ENCODE peak calls at places on chromosomes 3 and 15, in six cellular contexts. I is choroid plexus epithelial cell, B is stomach, P is HFF-Myc, E is Calu3, T is tibial nerve. K is an unnamed sample.

GRCh38 chr15:67409175-67409574 is 111.8 kb upstream of the C15orf61 start:
- DNase-seq in T (no peak), B (no peak), E (no peak), I (peak), P (no peak), K (no peak)

GRCh38 chr15:49415638-49416037 is 7.4 kb upstream of the FGF7 start:
- DNase-seq in P (peak), I (peak), E (no peak), T (no peak), B (no peak), K (no peak)

GRCh38 chr3:101292027-101292426 is 28.3 kb downstream of the IMPG2 start:
- DNase-seq in T (no peak), P (no peak), E (no peak), B (no peak), I (peak), K (no peak)

GRCh38 chr15:101047301-101047781 is 128.2 kb downstream of the LRRK1 start:
- DNase-seq in T (no peak), B (peak), E (no peak), I (peak), P (no peak), K (no peak)

GRCh38 chr3:138862531-138862923 is 27.8 kb upstream of the PIK3CB start:
- DNase-seq in E (peak), T (no peak), I (peak), P (no peak), B (peak), K (no peak)

GRCh38 chr3:146834917-146835316 is 229.8 kb upstream of the PLSCR5 start:
- DNase-seq in I (peak), P (no peak), T (no peak), E (no peak), B (no peak), K (no peak)

GRCh38 chr15:85757073-85757938 is 37.4 kb downstream of the KLHL25 start:
- DNase-seq in T (peak), B (no peak), I (no peak), E (no peak), P (no peak), K (no peak)

GRCh38 chr15:74322558-74323180 is 44.8 kb downstream of the CYP11A1 start:
- DNase-seq in P (no peak), E (peak), T (peak), B (peak), I (peak), K (peak)

GRCh38 chr3:30658328-30659052 is 52.1 kb downstream of the TGFBR2 start:
- DNase-seq in B (no peak), E (no peak), I (peak), P (peak), T (no peak), K (no peak)

GRCh38 chr15:45364271-45364670 is 14.1 kb downstream of the GATM start:
- DNase-seq in P (no peak), T (no peak), I (no peak), B (no peak), E (no peak), K (no peak)

GRCh38 chr15:28945626-28946215 is 59.9 kb downstream of the APBA2 start:
- DNase-seq in I (no peak), E (no peak), B (peak), P (no peak), T (no peak), K (no peak)

GRCh38 chr3:4670352-4670751 is 177.2 kb downstream of the ITPR1 start:
- DNase-seq in P (no peak), T (no peak), B (no peak), I (peak), E (no peak), K (no peak)

GRCh38 chr3:126355777-126356372 is 1.3 kb downstream of the KLF15 start:
- DNase-seq in I (peak), B (peak), E (peak), P (peak), T (peak), K (peak)

GRCh38 chr3:106728315-106728821 is 648.9 kb upstream of the CCDC54 start:
- DNase-seq in P (peak), E (peak), B (no peak), T (no peak), I (peak), K (no peak)

GRCh38 chr15:33492434-33493052 is 181.8 kb downstream of the RYR3 start:
- DNase-seq in P (no peak), T (no peak), I (no peak), B (no peak), E (no peak), K (no peak)

GRCh38 chr3:183253364-183253960 is 409 bp downstream of the B3GNT5 start:
- DNase-seq in I (peak), T (peak), P (no peak), B (peak), E (peak), K (peak)

GRCh38 chr3:146334151-146334550 is 83.2 kb upstream of the PLSCR4 start:
- DNase-seq in I (peak), E (peak), T (no peak), B (no peak), P (no peak), K (no peak)

GRCh38 chr15:71651750-71652186 is 158.6 kb upstream of the NR2E3 start:
- DNase-seq in E (peak), P (peak), B (peak), T (no peak), I (peak), K (peak)

GRCh38 chr3:71962561-71963240 is 177.8 kb upstream of the PROK2 start:
- DNase-seq in P (no peak), E (no peak), I (no peak), T (no peak), B (no peak), K (no peak)

GRCh38 chr3:139309880-139310279 is 33.9 kb upstream of the MRPS22 start:
- DNase-seq in P (peak), B (no peak), I (peak), E (no peak), T (no peak), K (no peak)

GRCh38 chr3:1828519-1828918 is 270.1 kb upstream of the CNTN4 start:
- DNase-seq in P (no peak), B (no peak), T (no peak), E (no peak), I (no peak), K (no peak)

GRCh38 chr3:171132873-171133272 is 106.4 kb upstream of the SLC2A2 start:
- DNase-seq in T (no peak), I (peak), P (peak), E (no peak), B (no peak), K (no peak)

GRCh38 chr15:63982381-63982854 is 63.9 kb downstream of the DAPK2 start:
- DNase-seq in T (no peak), I (no peak), B (no peak), E (no peak), P (no peak), K (no peak)

GRCh38 chr3:181622365-181622764 is 89.4 kb upstream of the SOX2 start:
- DNase-seq in B (no peak), I (no peak), E (no peak), T (no peak), P (no peak), K (no peak)

GRCh38 chr3:4780545-4780957 is 198.7 kb upstream of the BHLHE40 start:
- DNase-seq in E (no peak), P (no peak), I (no peak), B (no peak), T (no peak), K (no peak)

GRCh38 chr15:42723068-42723467 is 13.9 kb downstream of the CDAN1 start:
- DNase-seq in I (peak), T (no peak), E (no peak), P (no peak), B (no peak), K (no peak)
- TF ChIP-seq CTCF in I (no peak), T (no peak), E (no peak), P (peak), B (no peak), K (peak)

DNA sequence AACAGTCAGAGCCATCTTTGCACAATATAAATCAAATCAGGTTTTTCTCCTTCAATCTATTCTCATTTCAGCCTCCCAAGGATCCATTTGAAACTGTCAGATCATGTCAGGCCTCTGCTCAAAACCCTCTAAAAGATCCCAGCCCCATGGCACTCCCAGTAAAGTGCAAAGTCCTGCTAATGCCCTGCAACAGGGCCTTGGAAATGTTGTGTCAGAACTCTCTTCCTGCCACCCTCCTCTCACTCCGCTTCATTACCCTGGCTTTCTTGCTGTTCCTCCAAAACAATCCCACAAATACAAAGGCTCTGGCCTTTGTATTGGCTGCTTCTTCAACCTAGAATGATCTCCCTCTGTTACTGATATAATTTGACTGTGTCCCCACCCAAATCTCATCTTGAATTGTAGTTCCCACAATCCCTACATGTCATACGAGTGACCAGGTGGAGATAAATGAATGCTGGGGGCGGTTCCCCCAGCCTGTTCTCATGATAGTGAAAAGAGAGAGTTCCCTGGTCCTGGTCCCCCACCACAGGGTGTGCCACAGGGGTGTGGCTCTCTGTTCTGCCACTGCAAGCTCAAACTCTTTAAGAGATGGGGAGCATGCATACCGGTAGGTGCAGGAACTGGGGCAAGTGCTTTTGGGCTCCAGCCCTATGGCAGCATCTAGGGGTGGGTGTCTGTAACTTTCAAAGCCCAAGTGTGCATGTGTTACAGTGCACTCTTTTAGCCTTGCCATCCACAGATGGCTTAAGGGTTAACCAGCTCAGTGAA is 22.9 kb upstream of the TRA2B start:
- DNase-seq in T (no peak), B (no peak), E (no peak), I (no peak), P (no peak), K (no peak)
- TF ChIP-seq CTCF in T (no peak), B (no peak), E (no peak), I (no peak), P (no peak), K (no peak)

GRCh38 chr3:150961949-150962348 is 10.6 kb downstream of the CLRN1 start:
- DNase-seq in E (no peak), I (no peak), T (no peak), B (no peak), P (no peak), K (no peak)

GRCh38 chr3:150965436-150965835 is 7.1 kb downstream of the CLRN1 start:
- DNase-seq in E (no peak), B (no peak), P (no peak), I (no peak), T (no peak), K (no peak)

GRCh38 chr3:150958694-150959093 is 13.8 kb downstream of the CLRN1 start:
- DNase-seq in B (no peak), T (no peak), P (no peak), I (no peak), E (no peak), K (no peak)

GRCh38 chr3:150956376-150956775 is 16.2 kb downstream of the CLRN1 start:
- DNase-seq in I (peak), T (no peak), B (no peak), P (no peak), E (no peak), K (no peak)

DNA sequence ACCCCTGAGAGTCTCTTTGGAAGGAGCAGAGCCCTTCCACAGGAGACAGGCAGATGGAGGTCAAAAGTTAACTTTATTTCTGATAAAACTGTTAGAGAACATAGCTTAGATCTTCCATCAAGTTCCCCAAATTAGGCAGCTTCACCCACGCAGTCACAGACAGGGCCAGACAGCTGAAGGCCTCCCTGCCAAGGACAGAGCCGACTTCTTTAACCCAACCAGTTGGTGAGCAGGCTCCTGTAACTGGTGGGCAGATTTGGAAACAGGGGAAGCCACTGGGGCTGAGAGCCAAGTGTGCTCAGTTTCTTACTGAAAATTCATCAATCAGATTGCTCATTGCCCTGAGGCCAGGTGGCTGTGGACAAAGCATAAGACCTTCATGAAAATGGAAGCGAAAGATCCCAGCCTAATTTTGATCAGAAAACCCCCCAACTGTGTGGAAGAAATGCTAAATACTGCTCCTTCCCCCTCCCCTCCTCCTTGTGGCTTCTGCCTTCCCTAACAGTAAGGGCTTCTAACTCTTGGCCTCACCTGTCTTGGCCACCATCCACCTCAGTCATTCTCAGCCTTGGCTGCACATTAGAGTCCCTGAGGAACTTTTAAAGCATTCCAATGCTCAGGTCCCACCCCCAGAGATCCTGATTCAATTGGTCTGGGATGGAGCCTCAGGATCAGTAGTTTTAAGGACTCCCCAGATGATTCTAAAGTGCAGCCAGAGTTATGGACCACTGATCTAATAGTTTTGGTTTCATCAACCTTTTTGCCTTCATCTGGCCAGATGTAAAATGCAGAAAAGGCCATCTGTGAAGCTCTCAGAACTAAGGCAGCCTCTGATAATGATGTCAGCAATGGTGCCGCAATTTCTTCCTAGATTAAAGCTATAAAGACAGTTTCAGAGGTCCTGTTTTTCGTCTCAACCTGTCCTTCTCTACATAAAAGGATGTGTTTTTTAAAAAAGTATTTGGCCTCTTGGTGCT is 11.5 kb downstream of the CLRN1 start:
- DNase-seq in T (no peak), I (no peak), P (no peak), B (no peak), E (no peak), K (no peak)
- TF ChIP-seq CTCF in T (no peak), I (no peak), P (no peak), B (no peak), E (no peak), K (no peak)

DNA sequence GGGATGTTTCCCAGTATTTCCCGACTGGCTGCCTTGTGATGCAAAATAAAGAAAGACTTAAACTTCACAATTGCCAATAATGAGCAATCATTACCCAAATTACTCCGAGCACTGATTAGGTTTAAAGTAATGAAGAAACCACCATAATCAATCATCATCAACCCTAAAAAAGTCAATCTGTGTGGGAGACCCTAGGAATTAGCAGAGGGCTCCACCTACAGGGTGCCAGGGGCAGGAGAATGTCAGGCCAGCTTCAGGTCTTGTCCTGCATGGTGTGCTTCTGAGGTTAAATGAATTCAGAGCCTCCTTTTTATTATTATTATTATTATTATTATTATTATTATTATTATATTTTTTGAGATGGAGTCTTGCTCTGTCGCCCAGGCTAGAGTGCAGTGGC is 478.0 kb upstream of the ARRDC4 start:
- DNase-seq in I (no peak), E (peak), B (no peak), T (no peak), P (no peak), K (no peak)
- TF ChIP-seq CTCF in I (no peak), E (no peak), B (no peak), T (no peak), P (no peak), K (peak)

DNA sequence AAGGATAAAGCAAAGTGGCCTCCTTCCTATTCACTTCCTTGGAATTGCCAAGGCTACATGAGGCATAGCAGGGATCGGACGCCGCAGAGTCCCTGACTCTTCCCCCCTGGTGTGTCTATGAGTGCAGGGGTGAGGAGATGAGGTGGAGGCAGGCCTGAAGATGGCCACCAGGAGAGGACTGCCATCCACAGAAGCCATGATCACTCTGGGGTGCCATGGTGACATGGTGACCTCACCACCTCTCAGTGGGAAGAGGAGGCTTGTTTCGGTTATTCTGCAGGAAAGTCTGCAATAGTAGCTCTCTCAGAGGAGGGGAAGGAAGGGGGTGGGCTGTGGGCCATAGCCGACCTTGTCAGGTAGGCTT is 57.0 kb upstream of the LIMD1 start:
- DNase-seq in T (no peak), E (no peak), I (no peak), P (no peak), B (no peak), K (no peak)
- TF ChIP-seq CTCF in T (no peak), E (no peak), I (no peak), P (no peak), B (no peak), K (no peak)

GRCh38 chr3:191568206-191568605 is 107.2 kb downstream of the PYDC2 start:
- DNase-seq in I (no peak), E (no peak), T (no peak), B (no peak), P (no peak), K (no peak)

GRCh38 chr3:191563722-191564121 is 102.8 kb downstream of the PYDC2 start:
- DNase-seq in I (no peak), E (no peak), T (no peak), B (no peak), P (no peak), K (no peak)

DNA sequence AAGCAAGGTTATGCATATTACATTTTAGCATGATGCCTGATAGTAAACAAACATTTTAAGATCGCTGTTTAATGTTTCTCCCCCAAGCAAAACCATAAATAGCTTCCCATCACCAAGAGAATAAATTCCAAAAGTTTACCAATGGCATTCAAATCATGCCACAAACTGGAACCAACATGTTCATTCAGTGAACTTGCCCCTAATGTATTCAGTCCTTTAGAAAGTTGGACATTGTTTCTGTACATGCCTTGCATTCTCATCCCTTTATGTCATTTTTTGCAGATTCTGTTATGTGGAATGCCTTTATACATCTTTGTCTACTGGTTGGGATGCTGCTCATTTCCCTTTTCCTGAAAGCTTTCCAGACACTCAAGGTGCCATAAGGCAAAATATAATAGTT is 105.5 kb downstream of the PYDC2 start:
- DNase-seq in T (no peak), P (no peak), B (no peak), I (no peak), E (no peak), K (no peak)
- TF ChIP-seq CTCF in T (no peak), P (no peak), B (no peak), I (no peak), E (no peak), K (no peak)

GRCh38 chr3:196617256-196617655 is 22.2 kb upstream of the NRROS start:
- DNase-seq in P (no peak), T (no peak), E (no peak), I (no peak), B (no peak), K (no peak)
- TF ChIP-seq CTCF in P (no peak), T (no peak), E (no peak), I (no peak), B (no peak), K (no peak)

DNA sequence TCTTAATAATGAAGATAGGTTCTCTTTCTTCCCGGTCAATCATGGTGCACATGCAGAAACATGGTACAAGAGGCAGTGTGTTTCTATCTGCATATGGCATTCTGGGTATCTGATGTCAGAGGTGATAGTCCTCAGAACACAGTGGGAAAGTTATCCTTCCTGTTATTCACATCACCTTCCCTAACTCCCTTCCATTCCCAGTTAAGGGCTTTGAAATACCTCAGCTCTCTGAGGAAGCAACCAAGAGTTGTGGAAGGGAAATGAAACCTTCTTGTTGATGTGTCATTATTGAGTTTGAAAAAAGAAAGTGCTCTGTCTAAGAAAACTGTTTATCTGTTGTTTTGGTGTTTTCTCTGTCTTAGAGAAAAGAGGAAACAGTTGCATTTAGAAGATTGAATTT is 21.9 kb upstream of the P2RY13 start:
- DNase-seq in E (no peak), I (no peak), P (no peak), B (no peak), T (no peak), K (no peak)
- TF ChIP-seq CTCF in E (no peak), I (no peak), P (no peak), B (no peak), T (no peak), K (no peak)

DNA sequence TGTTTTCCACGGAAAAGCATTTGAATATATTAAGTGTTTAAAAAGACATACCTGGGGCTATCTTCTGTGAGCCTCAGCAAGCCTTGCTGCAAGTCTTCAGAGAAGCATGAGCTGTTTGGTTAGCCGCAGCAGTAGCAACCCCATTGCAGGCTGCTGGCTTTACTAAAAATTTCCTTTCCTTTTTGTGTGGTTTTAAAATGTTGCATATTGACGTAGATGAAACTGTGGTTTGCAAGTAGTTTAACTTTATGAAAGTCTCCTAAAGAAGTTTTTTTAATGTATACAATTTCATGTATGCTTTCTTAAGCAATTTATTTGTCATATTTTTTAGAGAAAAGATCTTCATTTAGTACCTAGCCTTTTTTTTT is at the start of gene GPR171:
- DNase-seq in T (no peak), B (no peak), P (no peak), I (no peak), E (no peak), K (no peak)
- TF ChIP-seq CTCF in T (no peak), B (no peak), P (no peak), I (no peak), E (no peak), K (no peak)

K was measured in neural crest cell.